ENCODE peak calls at places on chromosomes 12 and 14, in five cellular contexts. R is suprapubic skin, K is HepG2, N is stomach, G is H1. T is an unnamed sample.

GRCh38 chr14:22547948-22548750 is 40.9 kb downstream of the DAD1 start:
- DNase-seq in R (no peak), K (no peak), N (no peak), G (no peak), T (no peak)

GRCh38 chr12:23640754-23641153 is 308.7 kb downstream of the SOX5 start:
- DNase-seq in R (no peak), K (no peak), N (no peak), G (no peak), T (no peak)

GRCh38 chr12:54740882-54741281 is 92.7 kb upstream of the DCD start:
- DNase-seq in R (no peak), K (no peak), N (no peak), G (no peak), T (no peak)

GRCh38 chr12:81450920-81451739 is 308.0 kb downstream of the PPFIA2 start:
- DNase-seq in R (no peak), K (peak; percentile 58), N (no peak), G (peak; percentile 49), T (peak; percentile 55)

GRCh38 chr12:1853716-1854115 is 33.4 kb downstream of the LRTM2 start:
- DNase-seq in R (no peak), K (no peak), N (no peak), G (no peak), T (no peak)

GRCh38 chr14:64705406-64706118 is 1.3 kb downstream of the PLEKHG3 start:
- DNase-seq in R (peak; percentile 75), K (no peak), N (no peak), G (no peak), T (no peak)

GRCh38 chr12:102824218-102824835 is 92.7 kb downstream of the PAH start:
- DNase-seq in R (no peak), K (peak; percentile 18), N (no peak), G (peak; percentile 92), T (no peak)

GRCh38 chr12:29739279-29739991 is 44.3 kb downstream of the TMTC1 start:
- DNase-seq in R (no peak), K (no peak), N (no peak), G (no peak), T (no peak)

GRCh38 chr14:87883750-87884149 is 109.2 kb downstream of the GALC start:
- DNase-seq in R (no peak), K (no peak), N (no peak), G (no peak), T (no peak)

GRCh38 chr12:108798551-108799221 is 58.7 kb downstream of the SSH1 start:
- DNase-seq in R (no peak), K (no peak), N (no peak), G (no peak), T (no peak)

GRCh38 chr14:103512701-103513611 is 9.7 kb downstream of the CKB start:
- DNase-seq in R (peak; percentile 81), K (no peak), N (peak; percentile 70), G (no peak), T (no peak)

GRCh38 chr14:30223385-30223785 is 295.7 kb upstream of the PRKD1 start:
- DNase-seq in R (no peak), K (peak; percentile 71), N (peak; percentile 90), G (no peak), T (peak; percentile 74)
- TF ChIP-seq EP300 in R (no peak), K (no peak), N (no peak), G (no peak), T (no peak)

GRCh38 chr12:57091633-57092528 is 3.0 kb downstream of the NAB2 start:
- DNase-seq in R (no peak), K (no peak), N (no peak), G (no peak), T (no peak)

GRCh38 chr12:57092876-57093411 is 4.0 kb downstream of the NAB2 start:
- DNase-seq in R (peak; percentile 58), K (no peak), N (peak; percentile 5), G (no peak), T (no peak)

GRCh38 chr12:57094194-57095160 is 5.6 kb downstream of the NAB2 start:
- DNase-seq in R (no peak), K (no peak), N (peak; percentile 3), G (no peak), T (no peak)

GRCh38 chr12:57092529-57092862 is 3.6 kb downstream of the NAB2 start:
- DNase-seq in R (no peak), K (no peak), N (no peak), G (no peak), T (no peak)

DNA sequence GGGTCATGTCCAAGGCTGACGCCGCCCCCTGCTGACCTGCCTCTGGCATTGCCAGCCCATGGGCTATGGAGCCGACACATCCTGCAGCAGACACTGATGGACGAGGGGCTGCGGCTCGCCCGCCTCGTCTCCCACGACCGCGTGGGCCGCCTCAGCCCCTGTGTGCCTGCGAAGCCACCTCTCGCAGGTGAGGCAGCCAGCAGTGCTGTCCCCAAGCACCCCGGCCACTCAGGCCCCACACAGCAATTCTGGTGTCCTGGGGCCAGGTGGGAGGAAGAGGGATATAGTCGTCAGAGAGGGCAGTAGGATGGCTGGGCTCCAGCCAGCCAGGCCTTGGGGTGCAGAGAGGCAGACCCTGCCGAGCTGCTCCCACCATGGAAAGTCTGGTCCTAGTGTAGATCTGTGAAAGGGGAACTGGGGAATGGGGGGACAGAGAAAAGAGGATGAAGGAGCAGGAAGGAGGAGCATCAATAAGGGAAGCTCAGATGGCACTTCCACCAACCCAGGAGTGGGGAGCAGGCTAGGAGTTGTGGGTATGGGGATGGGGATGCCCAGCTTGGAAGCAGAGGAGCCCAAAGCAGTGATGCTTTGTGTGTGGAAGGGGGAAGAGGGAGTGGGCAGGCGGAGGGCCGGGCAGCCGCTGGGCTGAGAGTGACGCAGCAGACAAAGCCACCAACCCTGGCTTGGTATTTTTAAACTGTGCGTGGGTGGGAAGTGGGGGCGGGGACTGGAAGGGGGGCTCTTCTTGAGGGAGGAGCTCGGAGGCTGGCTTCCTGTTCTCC is 4.7 kb downstream of the NAB2 start:
- DNase-seq in R (peak; percentile 83), K (no peak), N (peak; percentile 55), G (peak; percentile 90), T (peak; percentile 72)
- TF ChIP-seq POLR2A in R (no peak), K (no peak), N (no peak), G (no peak), T (peak; percentile 34)

GRCh38 chr14:71472281-71472960 is 459.8 kb upstream of the RGS6 start:
- DNase-seq in R (no peak), K (no peak), N (no peak), G (no peak), T (no peak)
- H3K4me3 ChIP-seq in R (no peak overlapping the region), K (no peak overlapping the region), N (no peak overlapping the region), G (no peak overlapping the region), T (no peak overlapping the region)

DNA sequence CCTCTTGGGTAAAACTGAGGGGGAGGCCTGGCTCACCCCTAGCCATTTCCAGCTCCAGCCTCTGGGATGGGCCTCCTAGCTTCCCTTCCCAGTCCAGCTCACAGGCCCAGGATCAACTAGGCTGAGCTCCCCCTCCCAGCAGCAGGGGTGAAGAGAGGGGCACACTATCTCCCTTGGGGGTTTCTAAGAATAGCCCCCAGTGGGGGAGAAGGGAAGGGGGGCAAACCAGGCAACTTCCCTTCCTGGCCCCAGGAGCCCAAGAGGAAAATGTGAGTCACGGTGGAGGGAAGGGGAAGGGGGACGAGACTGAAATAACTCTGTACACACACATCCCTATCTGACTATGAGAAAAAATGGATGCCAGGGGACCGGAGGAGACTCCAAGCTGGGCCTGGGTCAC is 9.0 kb downstream of the ADCY6 start:
- DNase-seq in R (no peak), K (no peak), N (no peak), G (no peak), T (no peak)
- TF ChIP-seq EP300 in R (no peak), K (no peak), N (no peak), G (no peak), T (no peak)

GRCh38 chr12:57487597-57488396 is at the start of gene MARS1:
- DNase-seq in R (peak; percentile 96), K (peak; percentile 96), N (peak; percentile 96), G (peak; percentile 88), T (peak; percentile 96)
- TF ChIP-seq POLR2A in R (peak; percentile 59), K (peak; percentile 80), N (no peak), G (peak; percentile 97), T (peak; percentile 51)

GRCh38 chr12:89335452-89336244 is 16.7 kb downstream of the DUSP6 start:
- DNase-seq in R (no peak), K (no peak), N (no peak), G (no peak), T (no peak)
- H3K4me3 ChIP-seq in R (no peak overlapping the region), K (no peak overlapping the region), N (no peak overlapping the region), G (no peak overlapping the region), T (no peak overlapping the region)

DNA sequence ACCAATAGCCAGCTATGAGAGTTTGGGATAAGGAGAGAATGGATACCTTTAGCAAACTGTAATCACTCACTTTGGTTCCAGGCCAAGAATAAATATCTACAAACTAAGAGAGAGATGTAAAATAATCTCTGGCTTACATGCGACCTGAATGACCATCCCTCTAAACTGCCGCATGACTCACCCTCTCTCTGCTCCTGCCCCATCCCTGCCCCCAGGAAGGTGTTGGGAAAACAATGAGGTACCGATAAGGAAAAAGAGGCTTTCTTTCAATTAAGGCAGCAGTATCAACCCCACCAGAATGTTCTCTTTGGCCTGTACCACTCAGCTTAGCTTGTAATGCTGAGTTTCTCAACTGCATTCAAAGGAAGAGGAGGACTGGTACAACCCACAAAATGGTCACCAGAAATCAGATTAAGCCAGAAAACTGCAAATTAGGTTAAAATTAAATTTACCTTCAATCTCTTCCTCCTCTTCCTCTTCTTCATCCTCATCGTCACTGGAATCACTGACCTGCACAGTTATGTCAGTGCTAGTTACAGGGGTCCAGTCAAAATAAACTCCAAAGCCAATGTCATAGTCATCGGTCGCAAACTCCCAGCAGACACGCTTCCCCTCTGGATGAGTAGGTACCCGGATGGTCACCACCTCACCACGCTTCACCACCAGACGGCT is 22.0 kb downstream of the GSTZ1 start:
- DNase-seq in R (no peak), K (no peak), N (no peak), G (peak; percentile 33), T (no peak)
- TF ChIP-seq EP300 in R (no peak), K (no peak), N (no peak), G (no peak), T (no peak)